ENCODE peak calls at places on chromosome 4, in five cellular contexts. One of them, this sample, is unnamed.

GRCh38 chr4:174538123-174538875 is 16.0 kb upstream of the HPGD start:
- DNase-seq in ascending aorta: no peak
- DNase-seq in HCT116: no peak
- DNase-seq in fibroblast of lung: no peak
- DNase-seq in DND-41: no peak
- DNase-seq in this sample: no peak

GRCh38 chr4:77782102-77782835 is 36.9 kb downstream of the CNOT6L start:
- DNase-seq in DND-41: no peak
- DNase-seq in HCT116: no peak
- DNase-seq in fibroblast of lung: no peak
- DNase-seq in ascending aorta: no peak
- DNase-seq in this sample: no peak

GRCh38 chr4:143346208-143346607 is 9.5 kb downstream of the GAB1 start:
- DNase-seq in ascending aorta: no peak
- DNase-seq in fibroblast of lung: no peak
- DNase-seq in DND-41: no peak
- DNase-seq in HCT116: no peak
- DNase-seq in this sample: no peak

GRCh38 chr4:85452073-85452764 is 22.7 kb upstream of the ARHGAP24 start:
- DNase-seq in fibroblast of lung: no peak
- DNase-seq in ascending aorta: no peak
- DNase-seq in DND-41: no peak
- DNase-seq in HCT116: no peak
- DNase-seq in this sample: no peak

GRCh38 chr4:140069068-140069467 is 84.9 kb downstream of the MAML3 start:
- DNase-seq in ascending aorta: no peak
- DNase-seq in fibroblast of lung: peak; percentile 60
- DNase-seq in DND-41: no peak
- DNase-seq in HCT116: no peak
- DNase-seq in this sample: no peak

GRCh38 chr4:117455088-117455487 is 369.7 kb upstream of the TRAM1L1 start:
- DNase-seq in DND-41: no peak
- DNase-seq in fibroblast of lung: no peak
- DNase-seq in HCT116: no peak
- DNase-seq in ascending aorta: no peak
- DNase-seq in this sample: no peak

GRCh38 chr4:29390921-29391320 is 1329.2 kb upstream of the PCDH7 start:
- DNase-seq in fibroblast of lung: no peak
- DNase-seq in DND-41: no peak
- DNase-seq in ascending aorta: no peak
- DNase-seq in HCT116: no peak
- DNase-seq in this sample: no peak

GRCh38 chr4:95516528-95517011 is 32.2 kb downstream of the UNC5C start:
- DNase-seq in HCT116: no peak
- DNase-seq in fibroblast of lung: no peak
- DNase-seq in ascending aorta: no peak
- DNase-seq in DND-41: no peak
- DNase-seq in this sample: no peak

GRCh38 chr4:182391111-182391684 is 148.0 kb downstream of the TENM3 start:
- DNase-seq in ascending aorta: no peak
- DNase-seq in DND-41: no peak
- DNase-seq in HCT116: no peak
- DNase-seq in fibroblast of lung: no peak
- DNase-seq in this sample: no peak

GRCh38 chr4:138186264-138186663 is 55.9 kb downstream of the SLC7A11 start:
- DNase-seq in ascending aorta: no peak
- DNase-seq in HCT116: no peak
- DNase-seq in fibroblast of lung: no peak
- DNase-seq in DND-41: no peak
- DNase-seq in this sample: no peak

GRCh38 chr4:138189212-138189611 is 52.9 kb downstream of the SLC7A11 start:
- DNase-seq in DND-41: no peak
- DNase-seq in ascending aorta: no peak
- DNase-seq in fibroblast of lung: no peak
- DNase-seq in HCT116: no peak
- DNase-seq in this sample: no peak

GRCh38 chr4:138192113-138192512 is 50.0 kb downstream of the SLC7A11 start:
- DNase-seq in DND-41: no peak
- DNase-seq in HCT116: peak; percentile 84
- DNase-seq in fibroblast of lung: peak; percentile 64
- DNase-seq in ascending aorta: no peak
- DNase-seq in this sample: no peak

GRCh38 chr4:138190452-138190858 is 51.7 kb downstream of the SLC7A11 start:
- DNase-seq in ascending aorta: no peak
- DNase-seq in DND-41: no peak
- DNase-seq in HCT116: no peak
- DNase-seq in fibroblast of lung: no peak
- DNase-seq in this sample: no peak

DNA sequence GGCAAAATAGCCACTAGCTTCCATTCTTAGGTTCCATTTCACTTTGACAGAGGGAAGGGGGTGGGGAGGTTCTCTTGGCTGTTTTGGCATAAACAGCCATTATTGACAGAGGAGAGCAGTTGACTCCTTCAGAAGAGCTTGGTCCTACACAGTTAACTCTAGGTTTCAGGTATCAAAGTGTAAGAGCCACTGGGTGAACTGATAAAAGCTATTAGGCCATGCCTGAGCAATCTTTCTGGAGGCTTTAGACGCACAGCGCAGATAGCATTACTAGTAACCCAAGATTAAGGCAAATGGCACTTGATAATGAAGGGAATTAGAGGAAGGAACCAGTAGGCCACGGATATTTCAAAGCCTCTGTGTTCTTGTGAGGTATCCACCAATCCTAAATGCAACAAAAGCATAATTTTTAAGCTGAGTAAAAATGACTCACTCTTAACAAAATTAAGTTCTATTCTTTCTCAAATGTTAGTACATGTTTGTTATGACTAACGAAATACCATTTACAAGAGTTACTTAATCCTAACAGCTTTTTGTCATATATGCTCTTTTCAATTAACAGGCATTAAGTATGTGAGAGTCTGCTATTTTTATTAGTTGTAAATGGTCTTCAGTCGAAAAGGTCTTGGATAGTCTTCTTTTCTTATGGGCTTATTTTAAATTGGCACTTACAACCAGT is 53.6 kb downstream of the SLC7A11 start:
- DNase-seq in HCT116: no peak
- DNase-seq in fibroblast of lung: peak; percentile 21
- DNase-seq in ascending aorta: no peak
- DNase-seq in DND-41: no peak
- DNase-seq in this sample: no peak
- H3K27ac ChIP-seq in HCT116: no peak overlapping the region
- H3K27ac ChIP-seq in fibroblast of lung: no peak overlapping the region
- H3K27ac ChIP-seq in ascending aorta: no peak overlapping the region
- H3K27ac ChIP-seq in DND-41: no peak overlapping the region
- H3K27ac ChIP-seq in this sample: no peak overlapping the region

DNA sequence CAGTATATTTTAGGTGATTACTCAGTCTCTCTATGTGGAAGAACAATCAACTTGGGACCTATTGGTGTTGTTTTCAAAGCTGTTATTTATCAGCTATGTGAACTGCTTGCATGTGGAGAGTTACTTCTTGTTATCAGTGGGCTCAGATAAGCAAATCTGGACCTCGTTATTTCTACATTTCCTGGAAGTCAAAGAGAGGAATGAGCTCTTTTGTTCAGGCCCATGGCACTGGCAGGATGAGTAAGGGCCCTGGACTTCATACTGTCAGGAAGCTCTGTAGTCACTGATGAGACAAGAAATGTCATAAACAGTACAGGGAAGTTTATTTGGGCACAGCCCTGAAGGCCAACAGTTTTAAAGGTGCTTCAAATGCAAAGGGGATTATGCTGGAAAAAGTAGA is 760.6 kb upstream of the EPHA5 start:
- DNase-seq in ascending aorta: no peak
- DNase-seq in DND-41: no peak
- DNase-seq in fibroblast of lung: peak; percentile 73
- DNase-seq in HCT116: no peak
- DNase-seq in this sample: no peak
- H3K9me3 ChIP-seq in ascending aorta: no peaks in the 10 kb centered on the region
- H3K9me3 ChIP-seq in DND-41: no peaks in the 10 kb centered on the region
- H3K9me3 ChIP-seq in fibroblast of lung: no peaks in the 10 kb centered on the region
- H3K9me3 ChIP-seq in HCT116: peaks cover 14% of the 10 kb centered on the region
- H3K9me3 ChIP-seq in this sample: peaks cover 3% of the 10 kb centered on the region

GRCh38 chr4:13626492-13627184 is 887 bp downstream of the BOD1L1 start:
- DNase-seq in ascending aorta: no peak
- DNase-seq in fibroblast of lung: peak; percentile 3
- DNase-seq in DND-41: no peak
- DNase-seq in HCT116: no peak
- DNase-seq in this sample: no peak

GRCh38 chr4:13627606-13628301 is at the start of gene BOD1L1:
- DNase-seq in ascending aorta: peak; percentile 46
- DNase-seq in fibroblast of lung: peak; percentile 91
- DNase-seq in HCT116: peak; percentile 85
- DNase-seq in DND-41: peak; percentile 84
- DNase-seq in this sample: peak; percentile 82

DNA sequence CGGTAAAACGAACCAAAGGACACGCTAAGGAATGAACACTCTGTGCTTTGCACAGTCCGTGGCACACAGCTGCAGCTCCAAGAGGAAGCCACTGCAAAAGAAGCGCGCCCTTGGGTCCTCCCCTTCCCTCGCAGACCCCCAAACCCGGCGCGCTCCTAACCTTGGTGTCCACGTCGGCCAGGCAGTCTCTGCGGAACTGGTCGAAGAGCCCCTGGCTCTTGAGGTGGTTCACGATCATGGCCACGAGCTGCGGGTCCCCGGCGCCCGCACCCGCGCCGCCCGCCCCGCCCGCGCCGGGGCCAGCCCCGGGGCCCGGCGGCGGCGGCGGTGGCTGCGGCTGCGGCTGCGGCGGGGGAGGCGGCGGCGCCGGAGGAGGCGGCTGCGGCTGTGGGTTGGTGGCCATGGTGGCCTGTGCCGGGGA is 330 bp downstream of the BOD1L1 start:
- DNase-seq in fibroblast of lung: peak; percentile 19
- DNase-seq in ascending aorta: no peak
- DNase-seq in HCT116: no peak
- DNase-seq in DND-41: peak; percentile 41
- DNase-seq in this sample: no peak
- H3K27ac ChIP-seq in fibroblast of lung: peak overlapping the region; percentile 91
- H3K27ac ChIP-seq in ascending aorta: peak overlapping the region; percentile 96
- H3K27ac ChIP-seq in HCT116: peak overlapping the region; percentile 59
- H3K27ac ChIP-seq in DND-41: peak overlapping the region; percentile 91
- H3K27ac ChIP-seq in this sample: peak overlapping the region; percentile 90

GRCh38 chr4:11252149-11252548 is 176.5 kb downstream of the HS3ST1 start:
- DNase-seq in fibroblast of lung: no peak
- DNase-seq in DND-41: no peak
- DNase-seq in HCT116: no peak
- DNase-seq in ascending aorta: no peak
- DNase-seq in this sample: no peak
- H3K9me3 ChIP-seq in fibroblast of lung: no peaks in the 10 kb centered on the region
- H3K9me3 ChIP-seq in DND-41: no peaks in the 10 kb centered on the region
- H3K9me3 ChIP-seq in HCT116: no peaks in the 10 kb centered on the region
- H3K9me3 ChIP-seq in ascending aorta: no peaks in the 10 kb centered on the region
- H3K9me3 ChIP-seq in this sample: no peaks in the 10 kb centered on the region

GRCh38 chr4:7045961-7046921 is 3.1 kb downstream of the TADA2B start:
- DNase-seq in ascending aorta: no peak
- DNase-seq in DND-41: peak; percentile 20
- DNase-seq in HCT116: no peak
- DNase-seq in fibroblast of lung: no peak
- DNase-seq in this sample: no peak

GRCh38 chr4:7044415-7044930 is 1.3 kb downstream of the TADA2B start:
- DNase-seq in HCT116: no peak
- DNase-seq in fibroblast of lung: no peak
- DNase-seq in DND-41: no peak
- DNase-seq in ascending aorta: no peak
- DNase-seq in this sample: no peak

GRCh38 chr4:7043521-7044414 is 596 bp downstream of the TADA2B start:
- DNase-seq in ascending aorta: no peak
- DNase-seq in DND-41: peak; percentile 42
- DNase-seq in fibroblast of lung: peak; percentile 48
- DNase-seq in HCT116: no peak
- DNase-seq in this sample: peak; percentile 58

GRCh38 chr4:7046971-7047370 is 3.8 kb downstream of the TADA2B start:
- DNase-seq in HCT116: no peak
- DNase-seq in ascending aorta: no peak
- DNase-seq in DND-41: no peak
- DNase-seq in fibroblast of lung: no peak
- DNase-seq in this sample: no peak

DNA sequence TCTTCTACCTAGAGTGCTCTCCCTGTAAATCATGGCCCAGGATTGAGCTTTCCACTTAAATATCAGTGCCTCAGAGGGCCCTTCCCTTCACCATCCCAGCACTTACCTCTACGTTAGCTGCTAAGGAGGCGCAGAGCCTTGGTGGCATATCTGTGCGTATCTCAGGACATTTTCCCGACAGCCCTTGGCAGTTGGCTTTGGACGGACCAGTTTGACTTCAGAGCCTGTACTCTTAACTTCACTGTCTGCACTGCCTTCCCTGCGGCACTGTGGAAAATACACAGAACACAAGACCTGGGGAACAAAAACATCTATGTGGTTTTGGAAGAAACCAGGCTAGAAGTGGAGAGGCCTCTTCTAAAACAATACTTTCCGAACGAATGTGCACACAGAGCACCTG is 2.4 kb downstream of the TADA2B start:
- DNase-seq in HCT116: no peak
- DNase-seq in fibroblast of lung: no peak
- DNase-seq in ascending aorta: no peak
- DNase-seq in DND-41: no peak
- DNase-seq in this sample: no peak
- H3K27ac ChIP-seq in HCT116: no peak overlapping the region
- H3K27ac ChIP-seq in fibroblast of lung: no peak overlapping the region
- H3K27ac ChIP-seq in ascending aorta: no peak overlapping the region
- H3K27ac ChIP-seq in DND-41: no peak overlapping the region
- H3K27ac ChIP-seq in this sample: no peak overlapping the region

GRCh38 chr4:14329228-14329627 is 673.1 kb upstream of the CPEB2 start:
- DNase-seq in HCT116: no peak
- DNase-seq in DND-41: no peak
- DNase-seq in ascending aorta: no peak
- DNase-seq in fibroblast of lung: no peak
- DNase-seq in this sample: no peak
- H3K9me3 ChIP-seq in HCT116: peaks cover 9% of the 10 kb centered on the region
- H3K9me3 ChIP-seq in DND-41: no peaks in the 10 kb centered on the region
- H3K9me3 ChIP-seq in ascending aorta: no peaks in the 10 kb centered on the region
- H3K9me3 ChIP-seq in fibroblast of lung: no peaks in the 10 kb centered on the region
- H3K9me3 ChIP-seq in this sample: no peaks in the 10 kb centered on the region

This sample was measured in CD8-positive, alpha-beta memory T cell.